ENCODE peak calls at places on chromosomes 3 and 15, in nine cellular contexts. A is HCT116, R is GM23338, Q is GM23248, D is MM.1S, X is OCI-LY7, G is PC-3, S is neural progenitor cell, V is SK-N-SH. I is an unnamed sample.

GRCh38 chr15:49622561-49622960 is 1.7 kb downstream of the DTWD1 start:
- DNase-seq in A (no peak), R (peak; percentile 14), Q (peak; percentile 43), D (no peak), X (no peak), G (no peak), S (peak; percentile 45), V (peak; percentile 10), I (no peak)

GRCh38 chr3:192219926-192220325 is 507.4 kb downstream of the FGF12 start:
- DNase-seq in A (no peak), R (no peak), Q (no peak), D (no peak), X (no peak), G (no peak), S (no peak), V (no peak), I (no peak)

GRCh38 chr3:81744366-81744765 is 17.1 kb downstream of the GBE1 start:
- DNase-seq in A (peak; percentile 71), R (peak; percentile 17), Q (peak; percentile 96), D (no peak), X (no peak), G (peak; percentile 91), S (no peak), V (no peak), I (peak; percentile 46)

GRCh38 chr3:118980832-118981231 is 53.8 kb downstream of the IGSF11 start:
- DNase-seq in A (no peak), R (no peak), Q (no peak), D (no peak), X (no peak), G (no peak), S (no peak), V (no peak), I (no peak)

GRCh38 chr3:152185941-152186630 is 82.6 kb upstream of the MBNL1 start:
- DNase-seq in A (no peak), R (no peak), Q (peak; percentile 27), D (no peak), X (no peak), G (no peak), S (no peak), V (no peak), I (no peak)

GRCh38 chr3:30286007-30286669 is 320.3 kb upstream of the TGFBR2 start:
- DNase-seq in A (peak; percentile 68), R (no peak), Q (peak; percentile 93), D (no peak), X (no peak), G (peak; percentile 93), S (peak; percentile 12), V (peak; percentile 39), I (peak; percentile 19)

GRCh38 chr15:90029024-90029423 is 27.9 kb downstream of the ZNF710 start:
- DNase-seq in A (no peak), R (no peak), Q (no peak), D (no peak), X (no peak), G (no peak), S (no peak), V (no peak), I (peak; percentile 82)

GRCh38 chr15:25863968-25864580 is 947 bp upstream of the ATP10A start:
- DNase-seq in A (no peak), R (no peak), Q (peak; percentile 36), D (no peak), X (no peak), G (no peak), S (no peak), V (no peak), I (no peak)

GRCh38 chr3:89845053-89845452 is 737.6 kb downstream of the EPHA3 start:
- DNase-seq in A (no peak), R (no peak), Q (no peak), D (no peak), X (no peak), G (no peak), S (no peak), V (no peak), I (no peak)

GRCh38 chr3:50412355-50412754 is 53.0 kb upstream of the TMEM115 start:
- DNase-seq in A (no peak), R (no peak), Q (no peak), D (no peak), X (no peak), G (no peak), S (no peak), V (peak; percentile 78), I (no peak)
- TF ChIP-seq EZH2phosphoT487 in A (no peak), R (no peak), Q (no peak), D (no peak), X (no peak), G (no peak), S (no peak), V (no peak), I (no peak)

DNA sequence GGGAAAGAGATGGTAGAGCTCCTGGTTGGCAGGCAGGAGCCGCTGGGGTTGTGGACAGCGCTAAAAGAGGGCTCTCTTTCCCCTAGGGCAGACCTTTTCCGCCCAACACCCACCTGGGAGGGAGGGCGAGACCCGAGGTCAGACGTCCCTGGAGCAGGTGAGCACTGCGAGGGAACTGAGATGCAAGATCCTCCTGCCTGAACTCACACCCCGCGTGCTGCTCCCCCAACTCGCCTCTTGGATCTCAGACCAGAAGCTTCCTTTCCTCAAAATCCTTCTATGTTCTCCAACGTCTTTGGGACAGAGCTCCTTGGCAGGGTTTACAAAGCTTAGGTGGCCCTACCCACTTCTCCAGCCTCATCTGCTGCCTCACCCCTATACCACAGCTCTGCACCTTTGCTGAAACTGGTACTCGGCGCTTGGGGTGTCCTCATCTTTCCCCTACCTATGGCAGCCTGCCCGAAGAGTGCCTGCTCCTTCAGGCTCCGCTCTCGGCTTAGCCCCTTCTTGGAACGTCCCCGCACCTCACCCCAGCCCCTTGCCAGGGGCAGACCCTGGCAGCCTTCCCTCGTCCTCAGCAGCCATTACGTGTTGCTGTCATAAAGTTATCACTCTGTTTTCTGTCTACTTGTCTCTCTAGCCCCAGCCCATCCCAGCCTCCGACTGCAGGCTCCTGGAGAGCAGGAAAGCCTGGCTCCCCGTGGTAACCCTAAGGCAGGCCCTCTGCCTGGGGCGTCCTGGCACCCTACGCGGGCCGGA is 5.2 kb upstream of the BAHD1 start:
- DNase-seq in A (no peak), R (no peak), Q (no peak), D (no peak), X (no peak), G (no peak), S (no peak), V (no peak), I (no peak)
- H3K4me2 ChIP-seq in A (no peak overlapping the region), R (peak overlapping the region; percentile 100), Q (peak overlapping the region; percentile 85), D (peak overlapping the region; percentile 84), X (no peak overlapping the region), G (peak overlapping the region; percentile 80), S (peak overlapping the region; percentile 89), V (peak overlapping the region; percentile 84), I (peak overlapping the region; percentile 99)

GRCh38 chr3:127531821-127532220 is 58.7 kb downstream of the TPRA1 start:
- DNase-seq in A (no peak), R (no peak), Q (no peak), D (no peak), X (no peak), G (no peak), S (no peak), V (no peak), I (no peak)
- TF ChIP-seq EZH2phosphoT487 in A (no peak), R (no peak), Q (no peak), D (no peak), X (no peak), G (no peak), S (no peak), V (no peak), I (no peak)

GRCh38 chr3:41216422-41216821 is 17.1 kb downstream of the CTNNB1 start:
- DNase-seq in A (no peak), R (no peak), Q (no peak), D (no peak), X (no peak), G (no peak), S (no peak), V (no peak), I (no peak)

GRCh38 chr3:41216993-41217392 is 17.7 kb downstream of the CTNNB1 start:
- DNase-seq in A (no peak), R (no peak), Q (no peak), D (no peak), X (no peak), G (peak; percentile 10), S (no peak), V (no peak), I (no peak)

GRCh38 chr3:41212088-41212487 is 12.8 kb downstream of the CTNNB1 start:
- DNase-seq in A (no peak), R (no peak), Q (no peak), D (no peak), X (no peak), G (no peak), S (no peak), V (no peak), I (no peak)

GRCh38 chr3:41210966-41211365 is 11.7 kb downstream of the CTNNB1 start:
- DNase-seq in A (no peak), R (no peak), Q (no peak), D (no peak), X (no peak), G (no peak), S (no peak), V (no peak), I (no peak)

GRCh38 chr3:41213563-41213962 is 14.3 kb downstream of the CTNNB1 start:
- DNase-seq in A (no peak), R (no peak), Q (peak; percentile 29), D (no peak), X (no peak), G (peak; percentile 56), S (no peak), V (no peak), I (no peak)
- H3K4me2 ChIP-seq in A (no peak overlapping the region), R (peak overlapping the region; percentile 30), Q (no peak overlapping the region), D (no peak overlapping the region), X (peak overlapping the region; percentile 5), G (peak overlapping the region; percentile 8), S (no peak overlapping the region), V (no peak overlapping the region), I (peak overlapping the region; percentile 20)

GRCh38 chr3:184282941-184283340 is 7.1 kb downstream of the ECE2 start:
- DNase-seq in A (no peak), R (no peak), Q (peak; percentile 27), D (no peak), X (no peak), G (no peak), S (no peak), V (no peak), I (no peak)
- TF ChIP-seq EZH2phosphoT487 in A (no peak), R (no peak), Q (no peak), D (no peak), X (no peak), G (no peak), S (no peak), V (no peak), I (no peak)

DNA sequence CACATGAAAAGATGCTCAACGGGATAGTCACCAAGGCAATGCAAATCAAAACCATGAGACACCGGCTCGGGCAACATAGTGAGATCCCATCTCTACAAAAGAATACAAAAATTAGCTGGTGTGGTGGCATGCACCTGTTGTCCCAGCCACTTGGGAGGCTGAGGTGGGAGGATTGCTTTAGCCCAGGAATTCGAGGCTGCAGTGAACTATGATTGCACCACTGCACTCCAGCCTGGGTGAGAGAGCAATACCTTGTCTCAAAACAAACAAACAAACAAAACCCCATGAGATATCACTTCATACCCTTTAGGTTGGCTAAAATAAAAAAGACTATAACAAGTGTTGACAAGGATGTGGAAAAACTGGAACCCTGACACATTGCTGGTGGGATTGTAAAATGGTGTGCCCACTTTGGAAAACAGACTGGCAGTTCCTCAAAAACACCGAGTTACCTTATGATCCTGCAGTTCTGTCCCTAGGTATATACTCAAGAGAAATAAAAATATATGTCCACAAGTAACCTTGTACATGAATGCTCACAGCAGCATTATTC is 3.8 kb upstream of the PPARG start:
- DNase-seq in A (no peak), R (no peak), Q (no peak), D (no peak), X (no peak), G (no peak), S (no peak), V (no peak), I (no peak)
- H3K4me2 ChIP-seq in A (no peak overlapping the region), R (no peak overlapping the region), Q (no peak overlapping the region), D (no peak overlapping the region), X (no peak overlapping the region), G (no peak overlapping the region), S (no peak overlapping the region), V (no peak overlapping the region), I (no peak overlapping the region)